ENCODE peak calls at places on chromosomes 5 and 9, in seven cellular contexts. B, T, D, M, R, G and S are unnamed samples.

GRCh38 chr5:42745426-42745825 is 11.2 kb upstream of the CCDC152 start:
- DNase-seq in G (no peak), R (peak), D (no peak), T (no peak), M (no peak), B (peak), S (no peak)

GRCh38 chr9:108297025-108297424 is 558.8 kb downstream of the ACTL7B start:
- DNase-seq in B (no peak), G (no peak), M (no peak), T (peak), D (no peak), R (peak), S (peak)

GRCh38 chr5:141513021-141513626 is 24.2 kb downstream of the PCDHGC5 start:
- DNase-seq in M (peak), R (peak), G (peak), B (peak), T (peak), D (peak), S (no peak)

GRCh38 chr5:150082364-150082763 is 4.0 kb downstream of the CSF1R start:
- DNase-seq in T (no peak), R (no peak), M (no peak), G (no peak), B (no peak), D (no peak), S (peak)

GRCh38 chr5:68683632-68684035 is 410.2 kb upstream of the SLC30A5 start:
- DNase-seq in M (no peak), D (no peak), R (peak), T (peak), G (peak), B (peak), S (no peak)

GRCh38 chr5:83388608-83389007 is 82.9 kb upstream of the VCAN start:
- DNase-seq in R (no peak), T (no peak), B (no peak), M (no peak), G (no peak), D (no peak), S (no peak)

GRCh38 chr9:123893831-123894460 is 36.0 kb downstream of the DENND1A start:
- DNase-seq in R (peak), D (no peak), B (no peak), M (no peak), T (no peak), G (no peak), S (no peak)

GRCh38 chr5:37751227-37751626 is 88.6 kb downstream of the GDNF start:
- DNase-seq in R (peak), G (peak), T (no peak), B (peak), D (no peak), M (no peak), S (no peak)

GRCh38 chr5:159792180-159792579 is 124.1 kb upstream of the ADRA1B start:
- DNase-seq in D (no peak), G (no peak), R (no peak), B (no peak), M (no peak), T (no peak), S (no peak)

GRCh38 chr5:62431735-62432617 is 19.4 kb downstream of the IPO11 start:
- DNase-seq in B (no peak), M (no peak), D (peak), G (no peak), T (peak), R (no peak), S (no peak)

GRCh38 chr9:131464354-131465000 is 38.2 kb upstream of the POMT1 start:
- DNase-seq in G (no peak), T (no peak), R (no peak), D (no peak), B (no peak), M (no peak), S (peak)

GRCh38 chr9:81122749-81123148 is 566.6 kb downstream of the TLE1 start:
- DNase-seq in D (no peak), M (no peak), B (no peak), G (no peak), R (no peak), T (no peak), S (no peak)